ENCODE peak calls at places on chromosomes 2 and 18, in eight cellular contexts. A is upper lobe of right lung; J is foreskin fibroblast; M is MCF 10A; N is NCI-H2029; W is CD8-positive, alpha-beta T cell; Z is GM12891; Q is cerebellum. B is an unnamed sample.

GRCh38 chr18:49812321-49813070 is 837 bp downstream of the ACAA2 start:
- DNase-seq in Q (no peak), J (no peak), M (peak), Z (no peak), W (no peak), A (no peak), N (no peak), B (no peak)

GRCh38 chr18:13300029-13300428 is 81.5 kb downstream of the LDLRAD4 start:
- DNase-seq in Z (no peak), M (no peak), W (no peak), A (no peak), Q (peak), J (no peak), N (peak), B (no peak)

GRCh38 chr2:235850771-235851551 is 317.2 kb downstream of the GBX2 start:
- DNase-seq in A (no peak), Q (no peak), Z (no peak), J (no peak), M (no peak), W (no peak), N (no peak), B (no peak)

GRCh38 chr2:226002438-226002837 is 602.9 kb downstream of the NYAP2 start:
- DNase-seq in N (no peak), M (peak), Q (no peak), J (peak), W (no peak), A (no peak), Z (no peak), B (no peak)

GRCh38 chr2:169073972-169074751 is 4.8 kb downstream of the DHRS9 start:
- DNase-seq in W (no peak), N (no peak), Q (no peak), J (no peak), M (no peak), A (no peak), Z (no peak), B (no peak)

GRCh38 chr2:25301453-25302352 is 40.0 kb downstream of the DNMT3A start:
- DNase-seq in N (no peak), Z (peak), M (peak), W (peak), Q (no peak), J (peak), A (no peak), B (peak)

GRCh38 chr2:120398051-120398960 is 52.4 kb downstream of the INHBB start:
- DNase-seq in W (no peak), Q (no peak), N (no peak), A (peak), J (peak), M (peak), Z (no peak), B (no peak)

GRCh38 chr18:26181343-26181826 is 44.9 kb upstream of the TAF4B start:
- DNase-seq in N (no peak), M (no peak), W (no peak), Q (no peak), Z (no peak), J (no peak), A (no peak), B (no peak)

GRCh38 chr2:222547108-222547507 is 108.8 kb downstream of the FARSB start:
- DNase-seq in A (no peak), N (no peak), Z (no peak), M (no peak), W (no peak), Q (no peak), J (no peak), B (no peak)

GRCh38 chr2:56239030-56239429 is 55.2 kb downstream of the CCDC85A start:
- DNase-seq in Z (no peak), A (no peak), Q (no peak), M (no peak), N (no peak), W (no peak), J (no peak), B (no peak)

GRCh38 chr2:159022019-159022418 is 53.6 kb downstream of the TANC1 start:
- DNase-seq in A (no peak), Z (no peak), W (no peak), N (no peak), J (no peak), M (no peak), Q (no peak), B (no peak)

GRCh38 chr2:58598171-58598570 is 357.0 kb upstream of the FANCL start:
- DNase-seq in W (no peak), M (no peak), A (no peak), Q (no peak), Z (no peak), J (no peak), N (no peak), B (no peak)